ENCODE peak calls at places on chromosomes 3 and 15, in ten cellular contexts. A is Panc1, H is sigmoid colon, W is breast epithelium, Q is K562, B is stomach, Y is HCT116, V is endothelial cell of umbilical vein, F is GM23338, M is HepG2. L is an unnamed sample.

GRCh38 chr3:67500699-67501098 is 153.7 kb downstream of the SUCLG2 start:
- DNase-seq in A (no peak), H (no peak), W (no peak), Q (no peak), B (no peak), Y (no peak), V (no peak), F (no peak), M (peak; percentile 20), L (no peak)

GRCh38 chr15:78390823-78391222 is 47.2 kb upstream of the IREB2 start:
- DNase-seq in A (no peak), H (no peak), W (no peak), Q (no peak), B (peak; percentile 1), Y (no peak), V (no peak), F (no peak), M (no peak), L (no peak)

GRCh38 chr3:126407412-126408044 is 12.8 kb downstream of the CFAP100 start:
- DNase-seq in A (no peak), H (no peak), W (no peak), Q (no peak), B (no peak), Y (no peak), V (no peak), F (no peak), M (no peak), L (no peak)

GRCh38 chr15:85750807-85751730 is 43.7 kb downstream of the KLHL25 start:
- DNase-seq in A (no peak), H (peak; percentile 74), W (peak; percentile 28), Q (no peak), B (peak; percentile 24), Y (no peak), V (no peak), F (peak; percentile 89), M (no peak), L (peak; percentile 70)

GRCh38 chr15:85330941-85331588 is 49.3 kb upstream of the AKAP13 start:
- DNase-seq in A (peak; percentile 89), H (peak; percentile 98), W (peak; percentile 83), Q (peak; percentile 38), B (peak; percentile 92), Y (peak; percentile 82), V (peak; percentile 73), F (peak; percentile 93), M (peak; percentile 88), L (peak; percentile 92)

GRCh38 chr3:127820221-127820870 is 2.0 kb downstream of the MGLL start:
- DNase-seq in A (no peak), H (no peak), W (no peak), Q (no peak), B (no peak), Y (no peak), V (no peak), F (peak; percentile 32), M (no peak), L (no peak)

GRCh38 chr3:181976526-181976925 is 264.8 kb downstream of the SOX2 start:
- DNase-seq in A (no peak), H (no peak), W (no peak), Q (no peak), B (no peak), Y (no peak), V (no peak), F (no peak), M (no peak), L (no peak)

GRCh38 chr3:15628967-15629366 is 27.4 kb downstream of the BTD start:
- DNase-seq in A (no peak), H (no peak), W (no peak), Q (no peak), B (no peak), Y (no peak), V (no peak), F (no peak), M (no peak), L (no peak)

GRCh38 chr3:36959821-36960220 is 15.0 kb upstream of the TRANK1 start:
- DNase-seq in A (no peak), H (no peak), W (no peak), Q (no peak), B (no peak), Y (no peak), V (no peak), F (no peak), M (no peak), L (no peak)

GRCh38 chr3:152276688-152277087 is 8.0 kb downstream of the MBNL1 start:
- DNase-seq in A (no peak), H (no peak), W (no peak), Q (no peak), B (no peak), Y (no peak), V (no peak), F (no peak), M (no peak), L (no peak)

GRCh38 chr3:20028846-20029430 is 11.3 kb upstream of the KAT2B start:
- DNase-seq in A (no peak), H (no peak), W (no peak), Q (no peak), B (no peak), Y (no peak), V (no peak), F (peak; percentile 55), M (no peak), L (no peak)

GRCh38 chr3:127680790-127681189 is 8.0 kb downstream of the ABTB1 start:
- DNase-seq in A (no peak), H (peak; percentile 50), W (no peak), Q (no peak), B (peak; percentile 20), Y (no peak), V (no peak), F (no peak), M (no peak), L (peak; percentile 51)

GRCh38 chr15:90099072-90099867 is 3.0 kb downstream of the IDH2 start:
- DNase-seq in A (no peak), H (no peak), W (no peak), Q (no peak), B (no peak), Y (no peak), V (no peak), F (peak; percentile 9), M (no peak), L (no peak)

GRCh38 chr3:154229217-154229590 is 95.1 kb downstream of the DHX36 start:
- DNase-seq in A (no peak), H (no peak), W (no peak), Q (no peak), B (no peak), Y (no peak), V (no peak), F (no peak), M (no peak), L (no peak)

GRCh38 chr3:152874896-152875749 is 40.2 kb downstream of the P2RY1 start:
- DNase-seq in A (no peak), H (no peak), W (no peak), Q (no peak), B (no peak), Y (no peak), V (no peak), F (no peak), M (no peak), L (no peak)

DNA sequence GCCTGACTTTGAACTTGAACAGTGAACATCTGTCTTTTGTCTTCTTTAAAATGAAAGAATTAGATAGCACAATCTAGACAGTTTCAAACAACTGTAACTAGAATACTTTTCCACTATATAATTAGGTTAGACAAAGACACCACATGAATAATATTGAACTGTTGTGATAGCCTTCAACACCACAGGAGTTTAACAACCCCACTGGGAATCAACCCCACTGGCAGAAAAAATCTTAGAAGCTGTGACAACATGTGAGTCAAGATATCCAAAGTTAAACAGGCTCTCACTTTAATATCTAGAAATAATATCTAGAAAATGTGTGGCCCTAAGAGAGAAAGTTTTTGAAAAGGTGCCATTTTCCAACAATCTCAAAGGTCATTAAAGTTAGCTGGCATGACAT is 64.4 kb upstream of the PRICKLE2 start:
- DNase-seq in A (no peak), H (no peak), W (no peak), Q (no peak), B (no peak), Y (no peak), V (no peak), F (no peak), M (no peak), L (no peak)
- TF ChIP-seq POLR2AphosphoS5 in A (no peak), H (no peak), W (no peak), Q (no peak), B (no peak), Y (no peak), V (no peak), F (no peak), M (no peak), L (no peak)

GRCh38 chr3:138270245-138270644 is 59.4 kb downstream of the NME9 start:
- DNase-seq in A (no peak), H (no peak), W (no peak), Q (no peak), B (no peak), Y (no peak), V (no peak), F (no peak), M (no peak), L (no peak)
- TF ChIP-seq CTCF in A (peak; percentile 9), H (no peak), W (no peak), Q (no peak), B (no peak), Y (no peak), V (no peak), F (peak; percentile 14), M (no peak), L (no peak)

DNA sequence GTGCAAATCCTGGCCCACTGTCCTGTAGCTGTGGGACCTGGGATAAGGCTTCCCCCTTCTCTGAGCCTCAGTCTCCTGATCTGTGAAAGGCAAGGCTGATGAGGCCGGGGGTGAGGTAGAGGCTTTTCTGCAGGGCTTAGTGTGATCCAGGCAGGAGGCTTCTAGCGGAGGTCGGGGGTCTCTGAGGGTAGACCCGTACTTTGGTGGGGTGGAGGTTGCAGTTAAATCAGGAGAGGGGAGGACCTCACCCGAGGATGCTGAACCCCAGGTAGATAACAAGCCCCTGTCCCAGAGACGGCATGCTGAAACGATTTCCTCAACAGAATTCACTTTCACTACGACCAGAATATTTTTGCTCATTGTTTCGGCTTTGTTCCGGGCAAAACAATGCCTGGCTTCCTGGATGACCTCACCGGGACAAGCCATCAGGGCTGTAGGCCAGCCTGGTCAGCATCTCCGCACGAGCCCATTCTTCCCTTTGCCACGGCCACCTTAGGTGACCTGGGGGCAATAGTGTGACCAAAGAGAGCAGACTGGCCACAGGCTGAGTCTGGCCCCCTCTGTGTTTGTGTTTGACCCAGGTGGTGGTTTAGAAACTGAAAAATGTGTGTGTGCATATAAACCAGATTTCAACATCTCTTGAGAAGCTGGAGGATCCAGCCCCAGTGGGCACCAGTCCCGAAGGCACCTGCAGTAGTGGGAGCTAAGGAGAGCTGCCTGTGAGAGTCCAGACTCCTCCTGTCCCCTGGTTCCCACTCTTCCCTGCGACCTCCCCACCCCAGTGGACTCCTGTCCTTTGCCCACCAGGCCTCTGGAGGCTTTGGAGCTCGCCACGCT is 33.0 kb downstream of the SLC6A6 start:
- DNase-seq in A (no peak), H (no peak), W (no peak), Q (no peak), B (peak; percentile 40), Y (no peak), V (peak; percentile 88), F (no peak), M (no peak), L (no peak)
- TF ChIP-seq POLR2AphosphoS5 in A (no peak), H (peak; percentile 50), W (no peak), Q (no peak), B (peak; percentile 8), Y (no peak), V (peak; percentile 66), F (no peak), M (no peak), L (no peak)

DNA sequence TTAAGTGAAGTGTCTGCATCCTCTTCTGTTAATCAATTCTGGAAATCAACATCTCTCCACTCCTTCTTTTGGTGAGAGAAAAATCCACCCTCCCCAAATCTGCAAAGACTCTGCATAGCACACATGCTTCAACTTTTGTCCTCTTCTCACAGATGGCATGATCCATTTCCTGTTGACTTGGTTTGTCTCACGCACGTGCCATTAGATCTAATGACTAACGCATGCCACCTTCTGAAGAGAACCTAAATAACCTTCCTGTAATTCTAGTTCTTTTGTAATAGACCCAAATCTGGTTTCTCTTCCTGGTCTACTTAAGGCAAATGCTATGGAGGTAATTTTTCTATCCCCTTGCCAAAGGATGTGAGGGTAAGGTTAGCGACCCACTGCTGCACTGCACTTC is 51.0 kb upstream of the ATOSA start:
- DNase-seq in A (no peak), H (no peak), W (no peak), Q (no peak), B (no peak), Y (no peak), V (peak; percentile 92), F (no peak), M (no peak), L (no peak)
- TF ChIP-seq CTCF in A (no peak), H (no peak), W (no peak), Q (no peak), B (no peak), Y (no peak), V (no peak), F (no peak), M (no peak), L (no peak)

L was measured in suprapubic skin.